ENCODE peak calls at places on chromosome 7, in six cellular contexts. T is ovary; J is CD8-positive, alpha-beta T cell; U is right lobe of liver; Y is Peyer's patch; P is heart left ventricle. E is an unnamed sample.

GRCh38 chr7:106064836-106065559 is 47.1 kb downstream of the SYPL1 start:
- DNase-seq in T (peak; percentile 86), J (no peak), U (peak; percentile 91), Y (no peak), P (peak; percentile 84), E (peak; percentile 90)

GRCh38 chr7:158783595-158783994 is 45.7 kb downstream of the ESYT2 start:
- DNase-seq in T (no peak), J (no peak), U (no peak), Y (no peak), P (no peak), E (no peak)

GRCh38 chr7:38217672-38218071 is 39.6 kb downstream of the STARD3NL start:
- DNase-seq in T (no peak), J (no peak), U (no peak), Y (no peak), P (no peak), E (no peak)

GRCh38 chr7:3230908-3231307 is 70.1 kb upstream of the SDK1 start:
- DNase-seq in T (no peak), J (no peak), U (no peak), Y (no peak), P (no peak), E (no peak)

GRCh38 chr7:44060091-44060947 is 5.0 kb downstream of the PGAM2 start:
- DNase-seq in T (peak; percentile 28), J (no peak), U (peak; percentile 42), Y (no peak), P (no peak), E (no peak)

GRCh38 chr7:112452102-112452888 is 2.0 kb downstream of the IFRD1 start:
- DNase-seq in T (peak; percentile 55), J (no peak), U (no peak), Y (no peak), P (peak; percentile 48), E (peak; percentile 41)

GRCh38 chr7:151080091-151080521 is 503 bp downstream of the FASTK start:
- DNase-seq in T (no peak), J (no peak), U (no peak), Y (no peak), P (peak; percentile 25), E (no peak)

GRCh38 chr7:34187908-34188307 is 282.6 kb downstream of the BMPER start:
- DNase-seq in T (no peak), J (no peak), U (no peak), Y (no peak), P (no peak), E (no peak)

DNA sequence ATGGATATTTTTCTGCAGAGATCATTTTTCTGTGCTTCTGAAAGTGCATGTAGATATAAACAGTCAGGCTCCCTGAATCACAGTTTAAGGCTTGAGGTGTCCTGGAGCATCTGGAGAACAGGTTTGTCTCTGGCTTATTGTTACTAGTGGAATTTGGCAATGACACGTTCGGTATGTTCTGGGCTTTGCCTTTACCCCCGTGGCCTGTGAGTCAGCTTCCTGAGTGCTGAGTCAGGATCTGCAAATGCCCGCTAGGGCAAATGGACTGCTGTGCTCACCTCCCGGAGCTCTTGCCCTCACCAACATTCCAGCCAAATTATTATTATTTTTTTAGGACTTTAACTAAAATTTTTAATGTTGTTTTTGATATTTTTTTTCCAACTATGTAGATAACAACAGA is 192.5 kb upstream of the PRSS1 start:
- DNase-seq in T (no peak), J (no peak), U (peak; percentile 73), Y (no peak), P (peak; percentile 25), E (no peak)
- TF ChIP-seq CTCF in T (no peak), J (no peak), U (peak; percentile 23), Y (no peak), P (no peak), E (no peak)

DNA sequence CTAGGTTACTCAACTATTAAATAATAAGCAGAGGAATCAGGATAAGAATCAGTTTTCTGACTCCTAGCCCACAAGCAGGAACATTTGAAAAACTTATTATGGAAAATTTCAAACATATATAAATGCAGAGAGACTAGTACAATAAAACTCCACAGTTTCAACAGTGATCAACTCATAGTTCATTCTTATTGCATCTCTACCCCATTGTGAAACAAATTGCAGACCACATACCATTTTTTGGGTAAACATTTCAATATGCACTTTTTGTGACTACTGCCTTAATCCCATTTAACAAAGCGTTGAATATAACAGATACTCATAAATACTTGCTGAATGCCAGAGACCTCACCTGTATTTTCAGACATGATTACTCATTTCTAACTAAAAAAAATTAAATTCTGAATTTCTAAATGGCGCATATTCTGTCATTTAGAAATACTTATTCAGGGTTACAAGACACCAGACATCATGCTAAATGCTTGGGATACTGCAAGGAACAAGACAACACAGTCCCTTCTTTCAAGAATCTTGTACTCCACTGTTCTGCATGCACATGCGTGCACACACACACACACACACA is 11.4 kb downstream of the CDK6 start:
- DNase-seq in T (no peak), J (no peak), U (no peak), Y (no peak), P (no peak), E (no peak)
- H3K4me1 ChIP-seq in T (no peaks in the 10 kb centered on the region), J (peaks cover 4% of the 10 kb centered on the region), U (no peaks in the 10 kb centered on the region), Y (no peaks in the 10 kb centered on the region), P (peaks cover 6% of the 10 kb centered on the region), E (peaks cover 10% of the 10 kb centered on the region)

GRCh38 chr7:47253650-47254080 is 328.2 kb downstream of the TNS3 start:
- DNase-seq in T (peak; percentile 71), J (no peak), U (no peak), Y (peak; percentile 20), P (no peak), E (peak; percentile 39)

GRCh38 chr7:47254081-47255006 is 327.6 kb downstream of the TNS3 start:
- DNase-seq in T (peak; percentile 92), J (no peak), U (peak; percentile 86), Y (peak; percentile 68), P (peak; percentile 82), E (peak; percentile 82)

GRCh38 chr7:47256016-47256415 is 325.9 kb downstream of the TNS3 start:
- DNase-seq in T (no peak), J (no peak), U (no peak), Y (no peak), P (no peak), E (no peak)

GRCh38 chr7:47255441-47255840 is 326.5 kb downstream of the TNS3 start:
- DNase-seq in T (no peak), J (no peak), U (no peak), Y (no peak), P (no peak), E (no peak)

DNA sequence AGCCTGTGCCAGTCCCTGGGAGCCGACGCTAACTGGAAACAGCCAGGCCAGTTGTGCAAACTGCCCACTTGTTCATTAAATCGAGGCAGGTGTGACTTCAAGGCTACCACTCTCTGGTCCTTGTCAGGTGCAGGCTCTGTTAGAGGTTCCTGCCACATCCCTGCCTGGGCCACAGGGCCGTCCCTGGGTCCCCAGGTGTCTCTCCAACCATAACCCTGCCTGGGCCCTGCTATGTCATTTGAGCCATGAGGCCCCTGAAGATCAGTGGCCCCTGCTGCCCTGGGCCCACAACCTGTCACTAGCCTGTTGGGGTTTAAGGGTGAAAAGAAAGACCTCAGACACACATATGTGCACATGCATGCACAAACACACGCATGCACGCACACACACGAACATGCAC is 326.9 kb downstream of the TNS3 start:
- DNase-seq in T (no peak), J (no peak), U (no peak), Y (no peak), P (no peak), E (no peak)
- H3K4me3 ChIP-seq in T (no peak overlapping the region), J (no peak overlapping the region), U (no peak overlapping the region), Y (no peak overlapping the region), P (no peak overlapping the region), E (no peak overlapping the region)

DNA sequence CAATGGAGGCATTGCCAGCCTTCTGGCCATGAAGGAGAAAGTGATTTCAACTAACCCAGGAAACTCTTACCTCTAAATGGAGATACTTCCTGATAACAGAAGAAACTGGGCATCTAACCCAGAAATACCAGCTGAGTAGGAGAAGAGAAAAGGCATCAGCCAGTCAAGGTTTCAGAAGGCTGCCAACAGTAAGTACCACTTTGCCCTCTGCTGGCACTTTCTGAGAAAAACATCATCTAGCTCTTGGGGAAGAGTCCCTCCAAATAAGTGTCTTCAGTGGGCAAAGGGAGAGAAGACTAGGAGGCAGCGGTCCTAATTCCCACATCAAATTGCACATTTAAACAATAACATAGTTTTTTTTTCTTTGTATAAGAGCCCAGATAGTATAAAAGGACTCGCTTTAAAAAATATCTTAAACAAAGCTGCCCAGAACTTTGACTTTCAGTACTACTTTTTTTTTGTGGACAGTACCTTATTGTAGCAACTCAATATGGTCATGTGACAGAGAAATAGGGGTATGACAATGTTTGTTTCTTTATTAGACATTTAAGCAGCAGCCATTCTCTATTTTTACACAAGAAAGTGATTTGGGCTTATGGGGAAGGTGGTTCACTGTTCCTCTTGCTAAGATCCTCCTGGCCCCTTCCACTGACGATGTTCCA is 157.3 kb downstream of the CTTNBP2 start:
- DNase-seq in T (no peak), J (no peak), U (no peak), Y (no peak), P (no peak), E (no peak)
- TF ChIP-seq CTCF in T (no peak), J (no peak), U (peak; percentile 64), Y (peak; percentile 30), P (peak; percentile 35), E (no peak)

GRCh38 chr7:126958367-126958766 is 294.4 kb downstream of the GRM8 start:
- DNase-seq in T (no peak), J (no peak), U (no peak), Y (no peak), P (no peak), E (no peak)
- H3K4me1 ChIP-seq in T (no peaks in the 10 kb centered on the region), J (no peaks in the 10 kb centered on the region), U (no peaks in the 10 kb centered on the region), Y (no peaks in the 10 kb centered on the region), P (no peaks in the 10 kb centered on the region), E (no peaks in the 10 kb centered on the region)

DNA sequence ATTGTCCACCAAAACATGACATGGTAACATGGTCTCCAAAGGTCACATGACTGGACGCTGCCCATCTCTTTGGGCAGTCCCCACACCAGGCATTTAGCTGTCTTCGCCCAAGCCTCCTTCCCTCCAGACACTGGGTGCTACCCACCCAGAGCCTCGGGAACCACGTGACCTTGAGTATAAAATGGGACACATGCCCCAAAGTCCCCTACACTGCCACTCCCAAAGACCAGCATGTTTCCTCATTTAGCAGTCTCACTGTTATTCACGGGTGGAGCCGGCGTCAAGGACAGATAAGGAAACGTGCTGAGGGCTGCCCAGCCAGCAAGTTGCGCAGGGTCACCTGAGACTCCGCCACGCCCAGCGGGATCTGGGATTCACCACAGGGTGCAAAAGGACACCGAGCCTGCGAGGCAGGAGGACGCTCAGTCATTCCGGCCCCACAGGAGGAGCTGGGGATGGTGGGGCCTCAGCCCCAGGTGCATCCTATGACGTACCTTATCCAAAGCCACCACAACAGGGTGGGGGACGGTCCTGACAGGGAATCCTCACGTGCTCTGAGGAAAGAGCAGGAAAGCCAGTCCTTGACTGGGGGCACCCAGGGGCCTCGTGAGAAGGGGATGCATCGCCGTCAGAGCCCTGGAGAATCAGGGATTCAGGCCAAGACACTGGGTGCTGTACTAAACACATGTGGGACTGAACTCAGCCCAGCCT is 226.9 kb downstream of the TNS3 start:
- DNase-seq in T (no peak), J (no peak), U (peak; percentile 37), Y (no peak), P (peak; percentile 54), E (peak; percentile 96)
- H3K4me3 ChIP-seq in T (no peak overlapping the region), J (no peak overlapping the region), U (no peak overlapping the region), Y (no peak overlapping the region), P (no peak overlapping the region), E (no peak overlapping the region)

GRCh38 chr7:80661729-80662128 is 23.3 kb downstream of the CD36 start:
- DNase-seq in T (no peak), J (no peak), U (no peak), Y (no peak), P (no peak), E (no peak)
- TF ChIP-seq CTCF in T (no peak), J (no peak), U (no peak), Y (no peak), P (no peak), E (no peak)

E was measured in mucosa of descending colon.